ENCODE peak calls at places on chromosome X, in four cellular contexts. B is tibial nerve, A is right lobe of liver, O is cardiac muscle cell. I is an unnamed sample.

GRCh38 chrX:24148535-24149345 is 789 bp upstream of the ZFX start:
- DNase-seq in O (peak; percentile 57), B (no peak), A (no peak), I (peak; percentile 61)

GRCh38 chrX:115689931-115690330 is 129.0 kb downstream of the PLS3 start:
- DNase-seq in O (peak; percentile 43), A (no peak), B (no peak), I (no peak)

GRCh38 chrX:65688403-65688881 is 21.0 kb downstream of the MSN start:
- DNase-seq in B (no peak), A (no peak), O (peak; percentile 50), I (no peak)

GRCh38 chrX:42714981-42715688 is 62.8 kb downstream of the PPP1R2C start:
- DNase-seq in B (no peak), A (peak; percentile 70), O (peak; percentile 13), I (peak; percentile 83)

GRCh38 chrX:48896611-48897011 is 957 bp downstream of the TIMM17B start:
- DNase-seq in O (peak; percentile 28), B (no peak), A (no peak), I (no peak)

GRCh38 chrX:31007347-31007746 is 64.5 kb downstream of the FTHL17 start:
- DNase-seq in A (no peak), O (no peak), B (no peak), I (no peak)

GRCh38 chrX:84322083-84322827 is 134.3 kb upstream of the RPS6KA6 start:
- DNase-seq in A (no peak), O (no peak), B (no peak), I (no peak)

GRCh38 chrX:123475068-123475724 is 257.7 kb downstream of the THOC2 start:
- DNase-seq in O (peak; percentile 2), A (no peak), B (no peak), I (no peak)

GRCh38 chrX:135302269-135302873 is 6.9 kb upstream of the ETDC start:
- DNase-seq in A (no peak), B (no peak), O (no peak), I (no peak)

GRCh38 chrX:120740072-120740471 is 110.2 kb upstream of the C1GALT1C1 start:
- DNase-seq in A (no peak), B (no peak), O (no peak), I (no peak)

GRCh38 chrX:9429767-9430166 is 35.1 kb upstream of the TBL1X start:
- DNase-seq in B (no peak), O (no peak), A (no peak), I (no peak)

GRCh38 chrX:9807355-9808182 is 21.3 kb downstream of the SHROOM2 start:
- DNase-seq in A (peak; percentile 26), O (no peak), B (no peak), I (no peak)

GRCh38 chrX:79462458-79462857 is 95.3 kb upstream of the ITM2A start:
- DNase-seq in O (no peak), A (no peak), B (no peak), I (no peak)

GRCh38 chrX:27890611-27891010 is 82.8 kb downstream of the MAGEB10 start:
- DNase-seq in B (no peak), O (peak; percentile 60), A (no peak), I (no peak)

GRCh38 chrX:56314334-56314733 is 82.2 kb downstream of the KLF8 start:
- DNase-seq in A (no peak), B (no peak), O (no peak), I (no peak)

GRCh38 chrX:33188286-33188685 is 23.1 kb downstream of the DMD start:
- DNase-seq in B (no peak), A (no peak), O (no peak), I (no peak)

GRCh38 chrX:15877380-15877779 is 22.8 kb upstream of the AP1S2 start:
- DNase-seq in B (no peak), O (peak; percentile 75), A (no peak), I (no peak)

GRCh38 chrX:915427-916234 is 285.0 kb downstream of the SHOX start:
- DNase-seq in A (no peak), B (no peak), O (no peak), I (no peak)

GRCh38 chrX:48974033-48974432 is 2.4 kb upstream of the KCND1 start:
- DNase-seq in A (no peak), B (no peak), O (no peak), I (no peak)

GRCh38 chrX:111914398-111915092 is 38.6 kb downstream of the TRPC5OS start:
- DNase-seq in O (no peak), A (no peak), B (no peak), I (no peak)

GRCh38 chrX:118682258-118683014 is 45.0 kb upstream of the IL13RA1 start:
- DNase-seq in A (no peak), B (no peak), O (peak; percentile 24), I (no peak)

GRCh38 chrX:96424007-96424406 is 260.6 kb upstream of the DIAPH2 start:
- DNase-seq in A (no peak), O (peak; percentile 57), B (no peak), I (no peak)

GRCh38 chrX:54746928-54747327 is 51.1 kb downstream of the ITIH6 start:
- DNase-seq in O (no peak), B (no peak), A (no peak), I (no peak)

GRCh38 chrX:119391279-119391678 is 7.9 kb upstream of the SLC25A43 start:
- DNase-seq in B (no peak), A (no peak), O (peak; percentile 55), I (no peak)

GRCh38 chrX:151000901-151001301 is 17.8 kb downstream of the HMGB3 start:
- DNase-seq in O (no peak), B (no peak), A (no peak), I (no peak)

GRCh38 chrX:103539695-103540094 is 20.4 kb upstream of the RAB40A start:
- DNase-seq in O (no peak), B (no peak), A (no peak), I (no peak)

GRCh38 chrX:1661048-1661921 is 46.4 kb downstream of the ASMT start:
- DNase-seq in B (peak; percentile 15), A (peak; percentile 30), O (no peak), I (peak; percentile 89)

GRCh38 chrX:112081781-112082482 is 644 bp downstream of the TRPC5 start:
- DNase-seq in O (no peak), B (no peak), A (peak; percentile 16), I (no peak)

GRCh38 chrX:151458824-151459223 is 61.8 kb downstream of the VMA21 start:
- DNase-seq in A (no peak), B (no peak), O (peak; percentile 26), I (no peak)

GRCh38 chrX:17412692-17413091 is 37.7 kb downstream of the NHS start:
- DNase-seq in O (peak; percentile 27), B (no peak), A (no peak), I (no peak)

DNA sequence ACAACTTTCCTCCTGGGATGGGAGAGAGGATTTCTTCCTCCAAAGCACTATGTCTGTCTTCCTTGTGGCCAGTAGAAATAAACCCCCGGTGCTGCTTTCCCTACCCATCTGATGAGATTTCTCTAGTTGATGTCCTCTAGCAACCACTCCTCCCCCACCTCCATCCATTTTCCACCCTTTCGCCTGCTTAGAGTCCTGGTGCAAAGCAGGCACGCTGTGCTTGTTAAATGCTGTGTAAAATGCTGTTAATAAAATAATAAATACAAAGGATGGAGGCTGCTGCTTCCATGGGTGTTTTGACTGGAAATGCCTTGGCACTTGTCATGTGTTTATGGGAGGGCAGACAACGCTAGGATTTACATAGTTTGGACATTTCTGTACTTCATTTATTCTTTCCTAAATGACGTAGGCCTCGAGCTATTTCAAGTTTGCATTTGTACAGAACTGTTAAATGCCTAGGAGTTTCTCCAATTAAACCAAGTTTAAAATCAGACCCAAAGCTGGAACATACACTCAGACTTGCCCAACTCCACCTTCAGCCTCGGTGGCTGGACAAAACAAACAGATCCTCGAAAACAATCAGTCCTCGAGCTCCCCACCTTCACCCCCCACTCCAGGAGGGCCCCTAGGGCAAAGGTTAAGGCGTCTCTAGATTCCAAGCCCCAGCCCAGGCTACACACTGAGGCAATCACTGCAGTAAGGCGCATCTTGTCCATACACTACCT is 10.0 kb downstream of the BCOR start:
- DNase-seq in O (no peak), B (no peak), A (no peak), I (no peak)
- H3K4me1 ChIP-seq in O (peaks cover 77% of the 10 kb centered on the region), B (peaks cover 37% of the 10 kb centered on the region), A (no peaks in the 10 kb centered on the region), I (peaks cover 75% of the 10 kb centered on the region)

GRCh38 chrX:69156638-69157037 is 8.6 kb downstream of the PJA1 start:
- DNase-seq in B (no peak), A (no peak), O (no peak), I (no peak)
- H3K4me1 ChIP-seq in B (peaks cover 8% of the 10 kb centered on the region), A (no peaks in the 10 kb centered on the region), O (peaks cover 11% of the 10 kb centered on the region), I (no peaks in the 10 kb centered on the region)

DNA sequence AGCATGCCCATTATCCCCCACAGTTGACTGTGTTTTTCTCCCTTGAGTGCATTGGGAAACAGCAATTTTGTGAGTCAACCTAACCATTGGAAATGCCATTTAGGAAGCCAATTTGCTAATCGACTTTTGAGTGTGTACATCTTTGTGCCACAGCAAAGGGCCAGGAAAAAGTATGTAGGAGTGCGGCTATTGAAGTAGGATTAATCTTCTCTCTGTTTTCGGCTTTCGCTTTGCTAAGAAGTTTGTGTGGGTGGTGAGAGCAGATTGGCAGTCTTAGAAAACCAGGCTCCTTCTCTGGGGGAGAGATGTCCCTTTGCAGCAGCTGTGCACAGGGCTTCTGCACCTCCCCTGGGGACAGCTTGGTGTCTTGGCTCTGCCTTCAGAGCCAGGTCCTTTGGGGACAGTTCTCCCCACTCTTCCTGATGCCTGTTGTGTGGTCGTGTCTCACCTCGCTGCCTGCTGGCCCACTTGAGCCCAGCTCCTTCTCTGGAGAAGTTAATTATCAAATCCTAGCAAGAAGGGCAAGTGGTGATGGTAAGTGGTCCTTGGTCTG is 74.5 kb downstream of the GEMIN8 start:
- DNase-seq in O (no peak), B (no peak), A (no peak), I (no peak)
- H3K4me1 ChIP-seq in O (no peaks in the 10 kb centered on the region), B (no peaks in the 10 kb centered on the region), A (no peaks in the 10 kb centered on the region), I (no peaks in the 10 kb centered on the region)

DNA sequence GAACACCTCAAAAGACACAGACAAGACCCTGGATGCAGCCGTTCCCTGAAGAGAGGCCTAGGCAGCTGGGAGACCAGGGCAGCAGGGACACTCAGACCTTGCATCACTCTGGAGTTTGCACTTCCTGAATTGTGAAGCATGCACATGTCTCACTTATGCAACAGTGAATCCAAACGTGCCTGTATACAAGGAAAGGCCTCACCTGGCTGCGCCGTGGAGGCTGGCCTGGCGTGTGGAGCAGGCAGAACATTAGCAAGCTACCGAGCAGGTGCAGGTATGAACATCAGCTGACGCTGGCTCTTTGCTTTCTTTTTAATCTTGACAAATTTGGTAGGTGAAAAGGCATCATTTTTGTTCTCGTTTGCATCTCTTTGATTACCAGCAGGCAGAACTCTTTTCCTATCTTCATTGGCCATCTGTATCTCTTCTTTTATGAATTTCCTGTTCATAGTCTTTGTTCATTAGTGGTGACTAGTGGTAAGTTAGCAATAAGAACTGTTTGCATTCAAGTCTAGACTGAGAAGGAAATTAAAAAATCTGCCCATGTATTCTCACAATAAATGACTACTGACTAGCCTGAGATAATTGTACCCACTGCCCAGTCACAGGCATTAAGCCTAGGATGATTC is 37.2 kb upstream of the IRAK1 start:
- DNase-seq in B (no peak), A (peak; percentile 64), O (no peak), I (peak; percentile 34)
- H3K4me1 ChIP-seq in B (peaks cover 15% of the 10 kb centered on the region), A (no peaks in the 10 kb centered on the region), O (no peaks in the 10 kb centered on the region), I (peaks cover 29% of the 10 kb centered on the region)

I was measured in CD4-positive, CD25-positive, alpha-beta regulatory T cell.